ENCODE peak calls at places on chromosome 15, in five cellular contexts. S, V, M, L and N are unnamed samples.

GRCh38 chr15:45664451-45664850 is 29.6 kb downstream of the SQOR start:
- DNase-seq in V (no peak), M (no peak), L (no peak), S (no peak), N (no peak)

GRCh38 chr15:58185439-58185838 is 47.3 kb downstream of the AQP9 start:
- DNase-seq in M (no peak), V (no peak), L (no peak), S (no peak), N (no peak)

GRCh38 chr15:40388941-40389823 is 6.7 kb downstream of the KNSTRN start:
- DNase-seq in V (no peak), L (no peak), S (no peak), M (no peak), N (no peak)

GRCh38 chr15:88993662-88994061 is 80.5 kb upstream of the MFGE8 start:
- DNase-seq in M (no peak), L (no peak), V (no peak), S (no peak), N (no peak)

GRCh38 chr15:34772312-34772711 is 17.5 kb upstream of the GJD2 start:
- DNase-seq in M (no peak), S (no peak), L (no peak), V (no peak), N (no peak)

GRCh38 chr15:67563092-67563491 is 20.6 kb downstream of the MAP2K5 start:
- DNase-seq in S (no peak), V (no peak), L (no peak), M (no peak), N (no peak)

GRCh38 chr15:67897646-67898045 is 57.8 kb upstream of the RNU6-1 start:
- DNase-seq in M (no peak), S (no peak), L (no peak), V (peak), N (no peak)

GRCh38 chr15:44300567-44300966 is 12.0 kb downstream of the GOLM2 start:
- DNase-seq in S (no peak), V (no peak), M (no peak), L (no peak), N (no peak)

GRCh38 chr15:60975951-60976350 is 253.2 kb downstream of the RORA start:
- DNase-seq in S (no peak), M (no peak), L (no peak), V (no peak), N (no peak)